ENCODE peak calls at places on chromosome 16, in ten cellular contexts. One of them, this sample, is unnamed.
A peak's percentile ranks its signal among the peaks of the same experiment; 100 is the strongest.

GRCh38 chr16:25434061-25434460 is 176.4 kb upstream of the ZKSCAN2 start:
- DNase-seq in H9: no peak
- DNase-seq in NB4: no peak
- DNase-seq in BE2C: no peak
- DNase-seq in gastrocnemius medialis: no peak
- DNase-seq in adrenal gland: no peak
- DNase-seq in cardiac fibroblast: no peak
- DNase-seq in MM.1S: no peak
- DNase-seq in dorsolateral prefrontal cortex: no peak
- DNase-seq in foreskin keratinocyte: no peak
- DNase-seq in this sample: no peak

GRCh38 chr16:51544850-51545467 is 393.9 kb upstream of the SALL1 start:
- DNase-seq in H9: no peak
- DNase-seq in NB4: no peak
- DNase-seq in BE2C: no peak
- DNase-seq in gastrocnemius medialis: no peak
- DNase-seq in adrenal gland: no peak
- DNase-seq in cardiac fibroblast: no peak
- DNase-seq in MM.1S: no peak
- DNase-seq in dorsolateral prefrontal cortex: no peak
- DNase-seq in foreskin keratinocyte: no peak
- DNase-seq in this sample: no peak

GRCh38 chr16:4152267-4152666 is 36.0 kb upstream of the ADCY9 start:
- DNase-seq in H9: no peak
- DNase-seq in NB4: no peak
- DNase-seq in BE2C: peak; percentile 39
- DNase-seq in gastrocnemius medialis: no peak
- DNase-seq in adrenal gland: no peak
- DNase-seq in cardiac fibroblast: no peak
- DNase-seq in MM.1S: no peak
- DNase-seq in dorsolateral prefrontal cortex: no peak
- DNase-seq in foreskin keratinocyte: no peak
- DNase-seq in this sample: no peak

GRCh38 chr16:67268136-67268579 is 11.2 kb upstream of the PLEKHG4 start:
- DNase-seq in H9: peak; percentile 24
- DNase-seq in NB4: peak; percentile 55
- DNase-seq in BE2C: no peak
- DNase-seq in gastrocnemius medialis: no peak
- DNase-seq in adrenal gland: peak; percentile 91
- DNase-seq in cardiac fibroblast: peak; percentile 97
- DNase-seq in MM.1S: no peak
- DNase-seq in dorsolateral prefrontal cortex: no peak
- DNase-seq in foreskin keratinocyte: no peak
- DNase-seq in this sample: peak; percentile 83

GRCh38 chr16:89102035-89102776 is 8.6 kb downstream of the ACSF3 start:
- DNase-seq in H9: peak; percentile 49
- DNase-seq in NB4: peak; percentile 42
- DNase-seq in BE2C: no peak
- DNase-seq in gastrocnemius medialis: no peak
- DNase-seq in adrenal gland: no peak
- DNase-seq in cardiac fibroblast: no peak
- DNase-seq in MM.1S: no peak
- DNase-seq in dorsolateral prefrontal cortex: no peak
- DNase-seq in foreskin keratinocyte: no peak
- DNase-seq in this sample: no peak

GRCh38 chr16:49767414-49767813 is 88.5 kb downstream of the ZNF423 start:
- DNase-seq in H9: no peak
- DNase-seq in NB4: no peak
- DNase-seq in BE2C: no peak
- DNase-seq in gastrocnemius medialis: no peak
- DNase-seq in adrenal gland: no peak
- DNase-seq in cardiac fibroblast: no peak
- DNase-seq in MM.1S: no peak
- DNase-seq in dorsolateral prefrontal cortex: no peak
- DNase-seq in foreskin keratinocyte: no peak
- DNase-seq in this sample: no peak

GRCh38 chr16:47323241-47323640 is 137.6 kb downstream of the ITFG1 start:
- DNase-seq in H9: no peak
- DNase-seq in NB4: no peak
- DNase-seq in BE2C: no peak
- DNase-seq in gastrocnemius medialis: no peak
- DNase-seq in adrenal gland: no peak
- DNase-seq in cardiac fibroblast: no peak
- DNase-seq in MM.1S: no peak
- DNase-seq in dorsolateral prefrontal cortex: no peak
- DNase-seq in foreskin keratinocyte: no peak
- DNase-seq in this sample: no peak

GRCh38 chr16:537415-538335 is 10.2 kb downstream of the CAPN15 start:
- DNase-seq in H9: no peak
- DNase-seq in NB4: no peak
- DNase-seq in BE2C: no peak
- DNase-seq in gastrocnemius medialis: no peak
- DNase-seq in adrenal gland: no peak
- DNase-seq in cardiac fibroblast: no peak
- DNase-seq in MM.1S: no peak
- DNase-seq in dorsolateral prefrontal cortex: no peak
- DNase-seq in foreskin keratinocyte: no peak
- DNase-seq in this sample: no peak

GRCh38 chr16:540645-541340 is 13.3 kb downstream of the CAPN15 start:
- DNase-seq in H9: no peak
- DNase-seq in NB4: no peak
- DNase-seq in BE2C: no peak
- DNase-seq in gastrocnemius medialis: no peak
- DNase-seq in adrenal gland: no peak
- DNase-seq in cardiac fibroblast: no peak
- DNase-seq in MM.1S: no peak
- DNase-seq in dorsolateral prefrontal cortex: no peak
- DNase-seq in foreskin keratinocyte: no peak
- DNase-seq in this sample: no peak

GRCh38 chr16:80176114-80176513 is 364.7 kb upstream of the DYNLRB2 start:
- DNase-seq in H9: no peak
- DNase-seq in NB4: no peak
- DNase-seq in BE2C: no peak
- DNase-seq in gastrocnemius medialis: no peak
- DNase-seq in adrenal gland: no peak
- DNase-seq in cardiac fibroblast: no peak
- DNase-seq in MM.1S: no peak
- DNase-seq in dorsolateral prefrontal cortex: no peak
- DNase-seq in foreskin keratinocyte: no peak
- DNase-seq in this sample: no peak

GRCh38 chr16:52078716-52079655 is 468.0 kb downstream of the TOX3 start:
- DNase-seq in H9: no peak
- DNase-seq in NB4: no peak
- DNase-seq in BE2C: no peak
- DNase-seq in gastrocnemius medialis: no peak
- DNase-seq in adrenal gland: no peak
- DNase-seq in cardiac fibroblast: no peak
- DNase-seq in MM.1S: no peak
- DNase-seq in dorsolateral prefrontal cortex: no peak
- DNase-seq in foreskin keratinocyte: no peak
- DNase-seq in this sample: no peak

GRCh38 chr16:68342620-68343019 is 31.8 kb downstream of the PRMT7 start:
- DNase-seq in H9: no peak
- DNase-seq in NB4: no peak
- DNase-seq in BE2C: no peak
- DNase-seq in gastrocnemius medialis: no peak
- DNase-seq in adrenal gland: no peak
- DNase-seq in cardiac fibroblast: no peak
- DNase-seq in MM.1S: no peak
- DNase-seq in dorsolateral prefrontal cortex: no peak
- DNase-seq in foreskin keratinocyte: no peak
- DNase-seq in this sample: no peak

GRCh38 chr16:19884021-19884485 is 595 bp downstream of the GPRC5B start:
- DNase-seq in H9: peak; percentile 44
- DNase-seq in NB4: no peak
- DNase-seq in BE2C: peak; percentile 16
- DNase-seq in gastrocnemius medialis: peak; percentile 48
- DNase-seq in adrenal gland: peak; percentile 34
- DNase-seq in cardiac fibroblast: no peak
- DNase-seq in MM.1S: no peak
- DNase-seq in dorsolateral prefrontal cortex: no peak
- DNase-seq in foreskin keratinocyte: no peak
- DNase-seq in this sample: no peak

GRCh38 chr16:59604331-59604730 is 870.2 kb upstream of the GOT2 start:
- DNase-seq in H9: no peak
- DNase-seq in NB4: no peak
- DNase-seq in BE2C: no peak
- DNase-seq in gastrocnemius medialis: no peak
- DNase-seq in adrenal gland: no peak
- DNase-seq in cardiac fibroblast: no peak
- DNase-seq in MM.1S: no peak
- DNase-seq in dorsolateral prefrontal cortex: no peak
- DNase-seq in foreskin keratinocyte: no peak
- DNase-seq in this sample: no peak

GRCh38 chr16:8962393-8963009 is 1.2 kb downstream of the USP7 start:
- DNase-seq in H9: no peak
- DNase-seq in NB4: peak; percentile 44
- DNase-seq in BE2C: no peak
- DNase-seq in gastrocnemius medialis: peak; percentile 19
- DNase-seq in adrenal gland: no peak
- DNase-seq in cardiac fibroblast: no peak
- DNase-seq in MM.1S: peak; percentile 95
- DNase-seq in dorsolateral prefrontal cortex: no peak
- DNase-seq in foreskin keratinocyte: peak; percentile 30
- DNase-seq in this sample: no peak

GRCh38 chr16:46918905-46919792 is 35.0 kb downstream of the GPT2 start:
- DNase-seq in H9: no peak
- DNase-seq in NB4: no peak
- DNase-seq in BE2C: no peak
- DNase-seq in gastrocnemius medialis: no peak
- DNase-seq in adrenal gland: no peak
- DNase-seq in cardiac fibroblast: no peak
- DNase-seq in MM.1S: no peak
- DNase-seq in dorsolateral prefrontal cortex: no peak
- DNase-seq in foreskin keratinocyte: no peak
- DNase-seq in this sample: no peak

GRCh38 chr16:588639-588888 is 1.3 kb upstream of the RAB40C start:
- DNase-seq in H9: no peak
- DNase-seq in NB4: peak; percentile 60
- DNase-seq in BE2C: peak; percentile 62
- DNase-seq in gastrocnemius medialis: peak; percentile 50
- DNase-seq in adrenal gland: peak; percentile 80
- DNase-seq in cardiac fibroblast: peak; percentile 72
- DNase-seq in MM.1S: peak; percentile 53
- DNase-seq in dorsolateral prefrontal cortex: no peak
- DNase-seq in foreskin keratinocyte: no peak
- DNase-seq in this sample: no peak

DNA sequence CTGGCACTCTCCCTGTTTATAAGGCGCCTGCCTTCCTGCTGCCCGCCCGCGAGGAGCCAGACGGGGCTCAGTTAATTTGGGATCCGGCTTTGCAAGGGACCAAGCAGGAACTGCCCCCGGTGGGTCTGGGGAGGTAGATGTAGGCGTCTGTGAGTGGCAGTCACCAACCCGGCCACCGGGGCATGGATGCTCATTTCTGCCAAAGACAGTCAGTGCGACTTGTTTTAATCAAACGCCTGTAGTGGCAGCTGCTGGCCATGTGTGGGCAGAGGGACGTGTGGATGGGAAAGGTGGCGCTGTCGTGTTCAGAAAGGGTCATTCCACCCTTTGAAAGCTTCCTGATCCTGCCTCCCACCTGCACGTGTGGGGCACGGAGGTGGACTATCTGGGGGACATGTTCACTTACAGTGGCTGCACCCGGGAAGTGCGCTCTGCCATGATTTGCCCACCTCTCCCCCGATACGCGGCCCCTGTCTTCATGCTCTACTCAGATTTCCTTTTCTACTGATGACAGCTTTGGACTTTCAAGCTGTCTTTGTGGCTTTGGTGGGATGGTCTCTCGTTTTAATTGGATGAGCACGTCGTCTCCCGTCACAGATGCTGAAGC is 60.3 kb upstream of the CIBAR2 start:
- DNase-seq in H9: peak; percentile 70
- DNase-seq in NB4: peak; percentile 57
- DNase-seq in BE2C: peak; percentile 78
- DNase-seq in gastrocnemius medialis: peak; percentile 81
- DNase-seq in adrenal gland: no peak
- DNase-seq in cardiac fibroblast: no peak
- DNase-seq in MM.1S: no peak
- DNase-seq in dorsolateral prefrontal cortex: no peak
- DNase-seq in foreskin keratinocyte: no peak
- DNase-seq in this sample: no peak
- TF ChIP-seq CTCF in H9: peak; percentile 65
- TF ChIP-seq CTCF in NB4: peak; percentile 59
- TF ChIP-seq CTCF in BE2C: peak; percentile 73
- TF ChIP-seq CTCF in gastrocnemius medialis: no peak
- TF ChIP-seq CTCF in adrenal gland: peak; percentile 39
- TF ChIP-seq CTCF in cardiac fibroblast: no peak
- TF ChIP-seq CTCF in MM.1S: no peak
- TF ChIP-seq CTCF in dorsolateral prefrontal cortex: no peak
- TF ChIP-seq CTCF in foreskin keratinocyte: no peak
- TF ChIP-seq CTCF in this sample: no peak

DNA sequence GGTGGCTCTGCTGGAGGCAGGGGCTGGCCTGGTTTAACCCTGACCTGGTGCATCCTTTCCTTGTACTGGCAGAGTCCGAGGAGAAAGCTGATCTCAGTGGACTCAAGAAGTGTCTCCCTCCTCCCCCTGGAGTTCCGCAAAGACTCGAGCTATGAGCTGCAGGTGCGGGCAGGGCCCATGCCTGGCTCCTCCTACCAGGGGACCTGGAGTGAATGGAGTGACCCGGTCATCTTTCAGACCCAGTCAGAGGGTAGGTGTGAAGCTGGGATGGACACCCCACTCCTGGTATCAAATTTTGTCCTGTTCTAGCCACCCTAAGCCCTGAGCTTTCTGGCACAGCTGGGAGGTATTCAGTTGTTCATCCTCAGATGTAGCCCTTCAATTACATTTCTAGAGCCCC is 42.5 kb downstream of the IL21R start:
- DNase-seq in H9: no peak
- DNase-seq in NB4: no peak
- DNase-seq in BE2C: no peak
- DNase-seq in gastrocnemius medialis: no peak
- DNase-seq in adrenal gland: no peak
- DNase-seq in cardiac fibroblast: no peak
- DNase-seq in MM.1S: no peak
- DNase-seq in dorsolateral prefrontal cortex: peak; percentile 18
- DNase-seq in foreskin keratinocyte: no peak
- DNase-seq in this sample: no peak
- TF ChIP-seq CTCF in H9: no peak
- TF ChIP-seq CTCF in NB4: no peak
- TF ChIP-seq CTCF in BE2C: no peak
- TF ChIP-seq CTCF in gastrocnemius medialis: no peak
- TF ChIP-seq CTCF in adrenal gland: no peak
- TF ChIP-seq CTCF in cardiac fibroblast: no peak
- TF ChIP-seq CTCF in MM.1S: no peak
- TF ChIP-seq CTCF in dorsolateral prefrontal cortex: no peak
- TF ChIP-seq CTCF in foreskin keratinocyte: no peak
- TF ChIP-seq CTCF in this sample: no peak

GRCh38 chr16:5412721-5413120 is 315.1 kb upstream of the EEF2KMT start:
- DNase-seq in H9: peak; percentile 66
- DNase-seq in NB4: no peak
- DNase-seq in BE2C: peak; percentile 69
- DNase-seq in gastrocnemius medialis: no peak
- DNase-seq in adrenal gland: no peak
- DNase-seq in cardiac fibroblast: no peak
- DNase-seq in MM.1S: no peak
- DNase-seq in dorsolateral prefrontal cortex: peak; percentile 46
- DNase-seq in foreskin keratinocyte: no peak
- DNase-seq in this sample: no peak
- TF ChIP-seq CTCF in H9: peak; percentile 64
- TF ChIP-seq CTCF in NB4: no peak
- TF ChIP-seq CTCF in BE2C: peak; percentile 57
- TF ChIP-seq CTCF in gastrocnemius medialis: no peak
- TF ChIP-seq CTCF in adrenal gland: no peak
- TF ChIP-seq CTCF in cardiac fibroblast: no peak
- TF ChIP-seq CTCF in MM.1S: no peak
- TF ChIP-seq CTCF in dorsolateral prefrontal cortex: no peak
- TF ChIP-seq CTCF in foreskin keratinocyte: no peak
- TF ChIP-seq CTCF in this sample: no peak

GRCh38 chr16:81629896-81630631 is 149.0 kb upstream of the PLCG2 start:
- DNase-seq in H9: no peak
- DNase-seq in NB4: no peak
- DNase-seq in BE2C: no peak
- DNase-seq in gastrocnemius medialis: no peak
- DNase-seq in adrenal gland: no peak
- DNase-seq in cardiac fibroblast: no peak
- DNase-seq in MM.1S: no peak
- DNase-seq in dorsolateral prefrontal cortex: no peak
- DNase-seq in foreskin keratinocyte: no peak
- DNase-seq in this sample: no peak
- TF ChIP-seq CTCF in H9: no peak
- TF ChIP-seq CTCF in NB4: no peak
- TF ChIP-seq CTCF in BE2C: no peak
- TF ChIP-seq CTCF in gastrocnemius medialis: no peak
- TF ChIP-seq CTCF in adrenal gland: no peak
- TF ChIP-seq CTCF in cardiac fibroblast: no peak
- TF ChIP-seq CTCF in MM.1S: no peak
- TF ChIP-seq CTCF in dorsolateral prefrontal cortex: no peak
- TF ChIP-seq CTCF in foreskin keratinocyte: no peak
- TF ChIP-seq CTCF in this sample: no peak

This sample was measured in tibial artery.